ENCODE peak calls at places on chromosomes 6 and 20, in seven cellular contexts. U, I, C, E, J, R and H are unnamed samples. For H3K36me3, the result is how much of the 10 kb centered on the place peaks cover.

GRCh38 chr6:2731281-2731909 is 19.3 kb downstream of the MYLK4 start:
- DNase-seq in I (no peak), E (no peak), R (no peak), C (no peak), J (no peak), U (no peak), H (no peak)

GRCh38 chr20:63640086-63640485 is 13.1 kb downstream of the STMN3 start:
- DNase-seq in U (no peak), I (no peak), R (no peak), C (no peak), J (no peak), E (no peak), H (no peak)

GRCh38 chr6:94680672-94681212 is 896.6 kb upstream of the MANEA start:
- DNase-seq in E (no peak), U (no peak), J (no peak), I (no peak), C (no peak), R (no peak), H (no peak)

GRCh38 chr6:97411610-97412009 is 128.6 kb upstream of the MMS22L start:
- DNase-seq in E (no peak), I (no peak), C (no peak), R (no peak), U (no peak), J (no peak), H (no peak)

GRCh38 chr6:35160642-35161041 is 19.5 kb upstream of the TCP11 start:
- DNase-seq in U (no peak), J (no peak), R (no peak), C (no peak), I (no peak), E (no peak), H (no peak)

GRCh38 chr20:64037498-64038213 is 1.7 kb downstream of the C20orf204 start:
- DNase-seq in U (no peak), I (no peak), J (no peak), R (no peak), C (no peak), E (no peak), H (no peak)

GRCh38 chr20:50339196-50339901 is 148.7 kb downstream of the CEBPB start:
- DNase-seq in U (peak), I (no peak), R (no peak), J (no peak), C (no peak), E (no peak), H (no peak)

GRCh38 chr20:48667889-48668413 is 159.8 kb downstream of the PREX1 start:
- DNase-seq in U (no peak), I (peak), J (no peak), C (no peak), R (no peak), E (no peak), H (no peak)

GRCh38 chr6:163728442-163729126 is 314.1 kb downstream of the QKI start:
- DNase-seq in C (no peak), I (no peak), J (no peak), U (peak), R (no peak), E (no peak), H (peak)

GRCh38 chr20:58892932-58893224 is 40.4 kb downstream of the GNAS start:
- DNase-seq in J (no peak), R (no peak), U (no peak), C (no peak), E (no peak), I (no peak), H (no peak)

DNA sequence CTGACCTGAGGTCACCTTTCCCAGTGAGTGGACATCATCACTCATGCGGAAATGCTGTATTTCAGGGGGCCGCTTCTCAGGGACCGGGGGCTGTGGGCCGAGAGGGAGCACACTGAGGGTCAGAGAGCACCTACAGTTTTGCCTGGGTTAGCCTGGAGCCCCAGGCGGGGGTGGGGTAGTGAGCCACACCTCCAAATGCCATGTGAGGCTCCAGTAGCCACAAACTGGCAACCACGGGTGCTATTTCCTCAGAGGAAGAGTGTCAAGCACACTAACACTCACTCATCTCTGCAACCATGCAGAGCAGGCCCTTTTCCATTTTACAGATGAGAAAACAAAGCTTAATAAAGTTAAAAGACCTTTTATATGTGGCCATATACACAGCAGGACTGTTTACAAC is 4.7 kb downstream of the EHMT2 start:
- DNase-seq in E (no peak), I (no peak), U (no peak), C (no peak), J (no peak), R (no peak), H (no peak)
- H3K36me3 ChIP-seq in E (under half), I (half or more), U (half or more), C (half or more), J (half or more), R (under half), H (under half)

GRCh38 chr6:89680551-89680950 is 42.0 kb upstream of the LYRM2 start:
- DNase-seq in E (no peak), J (peak), C (no peak), I (no peak), R (no peak), U (no peak), H (no peak)

GRCh38 chr6:89679215-89680120 is 40.9 kb upstream of the LYRM2 start:
- DNase-seq in I (no peak), U (no peak), R (no peak), C (no peak), J (no peak), E (no peak), H (no peak)

GRCh38 chr6:89681983-89682564 is 43.5 kb upstream of the LYRM2 start:
- DNase-seq in C (no peak), U (no peak), E (no peak), R (no peak), I (no peak), J (no peak), H (no peak)

GRCh38 chr6:89680150-89680549 is 41.6 kb upstream of the LYRM2 start:
- DNase-seq in R (no peak), I (no peak), U (no peak), J (no peak), C (no peak), E (no peak), H (no peak)

DNA sequence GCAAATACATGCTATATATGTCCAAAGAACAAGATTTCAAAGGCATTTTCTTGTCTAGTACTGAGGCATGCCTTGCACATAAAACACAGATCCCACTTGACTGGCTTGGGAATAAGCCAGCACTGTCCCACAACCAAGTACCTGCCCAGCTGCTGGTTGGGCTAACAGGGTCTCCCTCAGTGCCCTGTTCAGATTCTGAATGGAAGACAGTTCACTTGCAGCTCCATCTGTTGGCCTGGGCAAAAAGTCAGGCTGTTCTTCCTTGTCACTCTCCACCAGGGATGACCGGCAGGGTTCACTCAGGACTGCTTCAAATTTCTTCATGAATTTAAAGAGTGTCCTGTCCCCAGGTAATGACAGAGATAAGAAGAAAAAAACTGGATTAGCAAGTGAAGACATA is 44.4 kb upstream of the LYRM2 start:
- DNase-seq in E (no peak), U (no peak), I (no peak), R (no peak), C (no peak), J (no peak), H (no peak)
- H3K36me3 ChIP-seq in E (under half), U (half or more), I (half or more), R (under half), C (half or more), J (half or more), H (under half)

DNA sequence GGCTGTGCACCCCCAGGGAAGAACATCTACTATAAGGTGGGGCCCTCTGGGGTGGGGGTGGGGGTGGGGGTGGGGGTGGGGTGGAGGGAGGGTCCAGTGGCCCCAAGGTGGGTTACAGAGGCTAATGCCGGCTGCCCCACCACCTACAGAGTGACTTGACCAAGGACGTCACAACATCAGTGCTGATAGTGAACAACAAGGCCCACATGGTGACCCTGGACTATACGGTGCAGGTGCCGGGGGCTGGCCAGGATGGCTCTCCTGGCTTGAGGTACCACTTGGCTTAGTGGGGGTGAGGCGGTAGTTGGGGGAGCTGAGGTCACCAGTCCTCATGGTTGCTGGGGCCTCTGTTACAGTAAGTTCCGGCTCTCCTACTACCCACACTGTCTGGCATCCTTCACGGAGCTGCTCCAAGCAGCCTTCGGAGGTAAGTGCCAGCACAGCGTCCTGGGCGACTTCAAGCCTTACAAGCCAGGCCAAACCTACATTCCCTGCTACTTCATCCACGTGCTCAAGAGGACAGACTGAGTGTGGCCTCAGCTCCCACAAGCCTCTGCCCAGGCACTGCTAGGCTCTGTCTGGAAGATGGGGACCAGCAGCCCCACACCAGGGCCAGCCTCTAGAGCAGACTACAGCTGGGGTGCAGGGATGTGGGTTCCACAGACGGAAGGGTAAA is 2.8 kb downstream of the GNMT start:
- DNase-seq in C (peak), I (no peak), U (no peak), R (peak), E (no peak), J (no peak), H (no peak)
- H3K36me3 ChIP-seq in C (under half), I (under half), U (half or more), R (under half), E (under half), J (under half), H (under half)

GRCh38 chr20:2108987-2109386 is 7.4 kb downstream of the STK35 start:
- DNase-seq in R (no peak), U (peak), I (peak), J (no peak), E (no peak), C (no peak), H (no peak)
- H3K36me3 ChIP-seq in R (under half), U (under half), I (under half), J (under half), E (under half), C (under half), H (under half)

GRCh38 chr6:89768324-89768723 is 51.3 kb downstream of the MDN1 start:
- DNase-seq in J (no peak), R (no peak), I (no peak), C (no peak), U (no peak), E (no peak), H (no peak)
- H3K36me3 ChIP-seq in J (half or more), R (under half), I (under half), C (half or more), U (half or more), E (under half), H (under half)

DNA sequence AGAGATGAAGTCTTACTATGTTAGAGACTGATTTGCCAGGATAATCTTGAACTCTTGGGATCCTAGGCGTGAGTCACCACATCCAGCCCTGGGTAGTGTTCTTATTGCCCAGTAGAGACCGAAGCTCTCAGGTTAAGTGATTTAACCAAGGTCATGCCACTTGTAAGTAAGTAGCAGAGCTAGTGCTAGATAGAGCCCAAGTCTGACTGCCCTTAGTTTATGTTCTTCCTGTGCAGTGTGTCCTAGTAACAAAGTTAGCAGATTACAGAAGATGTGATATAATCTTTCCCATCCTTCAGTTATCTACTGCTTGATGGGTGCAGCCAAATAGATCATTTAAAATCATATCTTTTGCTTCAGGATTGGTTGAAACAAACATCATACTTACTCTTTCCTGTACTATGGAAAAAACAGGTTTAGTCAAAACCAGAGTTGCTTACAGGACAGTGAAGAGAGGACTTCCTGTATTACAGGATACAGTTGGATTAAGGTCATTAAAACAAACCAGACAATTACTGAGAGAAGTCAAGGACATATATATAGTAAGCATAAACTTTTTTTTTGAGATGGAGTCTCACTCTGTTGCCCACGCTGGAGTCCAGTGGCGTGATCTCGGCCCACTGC is 9.5 kb upstream of the PABPC1L start:
- DNase-seq in I (no peak), C (no peak), E (no peak), R (no peak), U (no peak), J (no peak), H (no peak)
- H3K36me3 ChIP-seq in I (under half), C (under half), E (under half), R (under half), U (under half), J (under half), H (under half)

GRCh38 chr20:41038149-41038877 is 9.7 kb downstream of the TOP1 start:
- DNase-seq in J (no peak), E (no peak), I (no peak), U (no peak), C (no peak), R (no peak), H (no peak)
- H3K36me3 ChIP-seq in J (under half), E (under half), I (under half), U (under half), C (under half), R (under half), H (under half)

GRCh38 chr6:36524871-36525270 is 22.4 kb downstream of the STK38 start:
- DNase-seq in I (no peak), J (no peak), E (no peak), U (no peak), R (no peak), C (no peak), H (no peak)
- H3K36me3 ChIP-seq in I (under half), J (under half), E (under half), U (half or more), R (under half), C (under half), H (under half)

DNA sequence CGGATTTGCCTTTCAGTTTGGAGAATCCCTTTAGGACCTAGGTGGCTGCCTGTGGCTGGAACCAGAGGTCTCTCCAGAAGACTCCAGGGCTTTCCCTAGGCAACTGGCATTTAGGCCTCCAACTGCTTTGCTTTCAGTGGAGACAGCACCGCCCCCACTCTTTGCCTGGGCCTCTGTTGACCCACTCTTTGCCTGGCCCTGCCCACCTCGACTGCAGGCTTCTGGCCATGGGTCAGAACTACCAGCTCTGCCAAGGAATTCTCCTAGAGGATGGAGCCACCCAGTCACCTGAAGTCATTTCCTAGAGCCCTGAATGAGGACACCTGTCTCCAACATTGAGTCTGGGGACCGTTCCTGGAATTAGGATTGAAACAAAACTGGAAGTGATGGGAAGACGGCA is 439.0 kb upstream of the CDH4 start:
- DNase-seq in E (no peak), C (no peak), U (no peak), R (no peak), I (no peak), J (no peak), H (no peak)
- H3K36me3 ChIP-seq in E (under half), C (under half), U (under half), R (under half), I (under half), J (under half), H (under half)